ENCODE peak calls at places on chromosome 22, in five cellular contexts. One of them, this sample, is unnamed.

GRCh38 chr22:43235445-43236400 is 48.8 kb upstream of the TTLL12 start:
- DNase-seq in Calu3: no peak
- DNase-seq in endothelial cell: no peak
- DNase-seq in heart left ventricle: no peak
- DNase-seq in GM23338: no peak
- DNase-seq in this sample: no peak

GRCh38 chr22:30015846-30016245 is 64.4 kb upstream of the HORMAD2 start:
- DNase-seq in endothelial cell: no peak
- DNase-seq in heart left ventricle: no peak
- DNase-seq in Calu3: no peak
- DNase-seq in GM23338: no peak
- DNase-seq in this sample: no peak

GRCh38 chr22:40953446-40953845 is 2.3 kb downstream of the RBX1 start:
- DNase-seq in heart left ventricle: no peak
- DNase-seq in Calu3: no peak
- DNase-seq in GM23338: no peak
- DNase-seq in endothelial cell: no peak
- DNase-seq in this sample: no peak

GRCh38 chr22:36419177-36419911 is 31.6 kb upstream of the MYH9 start:
- DNase-seq in endothelial cell: no peak
- DNase-seq in Calu3: no peak
- DNase-seq in heart left ventricle: peak; percentile 54
- DNase-seq in GM23338: peak; percentile 38
- DNase-seq in this sample: no peak

GRCh38 chr22:42684462-42685195 is 35.4 kb upstream of the CYB5R3 start:
- DNase-seq in Calu3: no peak
- DNase-seq in heart left ventricle: no peak
- DNase-seq in endothelial cell: no peak
- DNase-seq in GM23338: no peak
- DNase-seq in this sample: no peak

GRCh38 chr22:31296258-31296657 is 4.0 kb upstream of the PIK3IP1 start:
- DNase-seq in heart left ventricle: no peak
- DNase-seq in endothelial cell: no peak
- DNase-seq in Calu3: no peak
- DNase-seq in GM23338: no peak
- DNase-seq in this sample: no peak

GRCh38 chr22:22513619-22514018 is 5.1 kb upstream of the ZNF280B start:
- DNase-seq in Calu3: no peak
- DNase-seq in GM23338: no peak
- DNase-seq in endothelial cell: no peak
- DNase-seq in heart left ventricle: no peak
- DNase-seq in this sample: no peak

GRCh38 chr22:30033891-30034290 is 46.4 kb upstream of the HORMAD2 start:
- DNase-seq in heart left ventricle: no peak
- DNase-seq in GM23338: no peak
- DNase-seq in Calu3: no peak
- DNase-seq in endothelial cell: no peak
- DNase-seq in this sample: no peak

GRCh38 chr22:32327596-32328171 is 30.0 kb upstream of the RFPL3 start:
- DNase-seq in heart left ventricle: no peak
- DNase-seq in Calu3: no peak
- DNase-seq in endothelial cell: no peak
- DNase-seq in GM23338: no peak
- DNase-seq in this sample: no peak

GRCh38 chr22:30362632-30363281 is 6.0 kb downstream of the CCDC157 start:
- DNase-seq in Calu3: no peak
- DNase-seq in heart left ventricle: no peak
- DNase-seq in GM23338: peak; percentile 81
- DNase-seq in endothelial cell: no peak
- DNase-seq in this sample: no peak

GRCh38 chr22:32852346-32853251 is 51.1 kb downstream of the TIMP3 start:
- DNase-seq in GM23338: no peak
- DNase-seq in heart left ventricle: peak; percentile 70
- DNase-seq in endothelial cell: no peak
- DNase-seq in Calu3: no peak
- DNase-seq in this sample: no peak

GRCh38 chr22:42247596-42247995 is 22.9 kb downstream of the TCF20 start:
- DNase-seq in GM23338: no peak
- DNase-seq in heart left ventricle: no peak
- DNase-seq in endothelial cell: no peak
- DNase-seq in Calu3: no peak
- DNase-seq in this sample: no peak

DNA sequence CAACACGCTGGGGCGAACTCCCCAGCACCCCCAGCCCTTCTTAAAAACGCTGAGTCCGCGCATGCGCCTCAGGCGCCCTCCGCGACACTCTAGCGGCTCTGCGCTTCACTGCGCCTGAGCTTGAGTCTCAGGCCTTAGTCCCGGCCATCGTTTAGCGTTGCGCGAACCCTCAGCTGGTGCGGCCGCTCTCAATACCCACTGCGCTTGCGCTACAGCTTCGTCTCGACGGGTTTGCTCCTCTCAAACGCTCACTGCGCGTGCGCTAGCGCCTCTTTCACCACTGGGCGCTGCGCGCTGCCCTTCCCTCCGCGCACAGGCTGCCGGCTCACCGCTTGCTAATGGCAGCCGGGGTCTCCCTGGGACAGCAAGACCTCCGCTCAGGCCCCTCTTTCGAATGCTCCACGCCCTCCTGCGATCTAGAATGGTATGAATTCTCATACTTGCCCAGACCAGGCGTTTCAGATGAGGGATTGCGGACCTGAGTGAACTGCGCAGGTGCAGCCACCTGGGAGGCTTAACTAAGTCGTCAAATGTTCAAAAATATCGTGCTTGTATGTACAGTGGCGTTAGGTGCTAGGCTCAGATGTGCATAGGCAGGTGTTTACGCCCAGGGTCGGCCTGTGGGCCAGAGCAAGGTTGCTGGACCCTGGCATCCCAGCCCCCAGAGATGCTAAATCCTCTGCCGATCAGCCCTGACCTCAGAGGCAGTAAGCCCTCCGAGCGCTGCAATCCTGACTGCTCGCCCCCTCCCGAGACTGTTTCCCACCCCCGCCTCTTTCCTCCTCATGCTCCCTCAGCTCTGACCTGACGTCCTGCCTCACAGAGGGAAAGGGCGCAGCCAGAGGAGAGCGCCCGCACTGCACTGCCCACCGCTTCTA is at the start of gene SLC2A11:
- DNase-seq in endothelial cell: peak; percentile 95
- DNase-seq in Calu3: peak; percentile 94
- DNase-seq in heart left ventricle: peak; percentile 98
- DNase-seq in GM23338: peak; percentile 98
- DNase-seq in this sample: peak; percentile 93
- TF ChIP-seq CTCF in endothelial cell: no peak
- TF ChIP-seq CTCF in Calu3: peak; percentile 10
- TF ChIP-seq CTCF in heart left ventricle: peak; percentile 31
- TF ChIP-seq CTCF in GM23338: peak; percentile 20
- TF ChIP-seq CTCF in this sample: no peak

GRCh38 chr22:45318168-45318557 is 8.4 kb downstream of the FAM118A start:
- DNase-seq in GM23338: peak; percentile 72
- DNase-seq in Calu3: peak; percentile 56
- DNase-seq in endothelial cell: peak; percentile 40
- DNase-seq in heart left ventricle: peak; percentile 81
- DNase-seq in this sample: no peak
- TF ChIP-seq CTCF in GM23338: no peak
- TF ChIP-seq CTCF in Calu3: no peak
- TF ChIP-seq CTCF in endothelial cell: no peak
- TF ChIP-seq CTCF in heart left ventricle: no peak
- TF ChIP-seq CTCF in this sample: no peak

DNA sequence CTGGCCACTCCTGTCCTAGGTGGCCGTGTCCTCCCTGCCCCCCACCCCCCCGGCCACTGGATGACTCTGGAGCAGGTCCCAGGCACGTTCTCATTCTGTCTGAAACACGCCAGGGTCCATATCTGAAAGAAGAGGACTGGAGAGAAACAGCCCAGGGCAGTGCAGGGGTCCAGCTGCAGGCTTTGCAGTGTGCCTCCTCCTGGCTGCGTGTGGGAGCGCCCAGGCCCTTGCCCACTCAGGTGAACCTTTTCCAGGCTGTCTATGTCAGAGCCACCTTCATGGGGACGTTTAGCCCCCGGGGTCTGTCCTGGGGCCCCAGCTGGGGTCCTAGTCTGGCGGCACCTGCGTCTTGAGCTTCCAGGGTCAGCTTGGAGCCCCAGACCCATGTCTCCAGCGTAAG is 15.6 kb downstream of the GRAMD4 start:
- DNase-seq in Calu3: no peak
- DNase-seq in GM23338: peak; percentile 44
- DNase-seq in endothelial cell: no peak
- DNase-seq in heart left ventricle: no peak
- DNase-seq in this sample: no peak
- TF ChIP-seq CTCF in Calu3: no peak
- TF ChIP-seq CTCF in GM23338: peak; percentile 43
- TF ChIP-seq CTCF in endothelial cell: no peak
- TF ChIP-seq CTCF in heart left ventricle: no peak
- TF ChIP-seq CTCF in this sample: peak; percentile 38

GRCh38 chr22:50399751-50400331 is 56.7 kb downstream of the PPP6R2 start:
- DNase-seq in endothelial cell: peak; percentile 51
- DNase-seq in Calu3: peak; percentile 51
- DNase-seq in heart left ventricle: peak; percentile 37
- DNase-seq in GM23338: peak; percentile 70
- DNase-seq in this sample: no peak
- TF ChIP-seq CTCF in endothelial cell: no peak
- TF ChIP-seq CTCF in Calu3: no peak
- TF ChIP-seq CTCF in heart left ventricle: peak; percentile 28
- TF ChIP-seq CTCF in GM23338: peak; percentile 88
- TF ChIP-seq CTCF in this sample: peak; percentile 48

GRCh38 chr22:39176673-39177455 is 24.4 kb upstream of the CBX7 start:
- DNase-seq in GM23338: peak; percentile 33
- DNase-seq in endothelial cell: peak; percentile 11
- DNase-seq in Calu3: no peak
- DNase-seq in heart left ventricle: no peak
- DNase-seq in this sample: no peak

GRCh38 chr22:39176067-39176621 is 23.7 kb upstream of the CBX7 start:
- DNase-seq in GM23338: peak; percentile 92
- DNase-seq in Calu3: peak; percentile 79
- DNase-seq in heart left ventricle: peak; percentile 81
- DNase-seq in endothelial cell: peak; percentile 80
- DNase-seq in this sample: no peak

GRCh38 chr22:39174498-39175120 is 22.1 kb upstream of the CBX7 start:
- DNase-seq in Calu3: peak; percentile 86
- DNase-seq in GM23338: peak; percentile 100
- DNase-seq in endothelial cell: peak; percentile 100
- DNase-seq in heart left ventricle: peak; percentile 83
- DNase-seq in this sample: peak; percentile 91

GRCh38 chr22:39173787-39174497 is 21.5 kb upstream of the CBX7 start:
- DNase-seq in Calu3: no peak
- DNase-seq in endothelial cell: no peak
- DNase-seq in heart left ventricle: no peak
- DNase-seq in GM23338: no peak
- DNase-seq in this sample: no peak

GRCh38 chr22:39175127-39176066 is 22.9 kb upstream of the CBX7 start:
- DNase-seq in endothelial cell: peak; percentile 21
- DNase-seq in heart left ventricle: peak; percentile 23
- DNase-seq in GM23338: peak; percentile 57
- DNase-seq in Calu3: peak; percentile 44
- DNase-seq in this sample: no peak
- TF ChIP-seq CTCF in endothelial cell: no peak
- TF ChIP-seq CTCF in heart left ventricle: no peak
- TF ChIP-seq CTCF in GM23338: no peak
- TF ChIP-seq CTCF in Calu3: no peak
- TF ChIP-seq CTCF in this sample: no peak

GRCh38 chr22:38270091-38270972 is 2.5 kb downstream of the TMEM184B start:
- DNase-seq in GM23338: no peak
- DNase-seq in endothelial cell: no peak
- DNase-seq in Calu3: no peak
- DNase-seq in heart left ventricle: no peak
- DNase-seq in this sample: no peak

GRCh38 chr22:38273135-38273761 is 438 bp upstream of the TMEM184B start:
- DNase-seq in GM23338: no peak
- DNase-seq in heart left ventricle: no peak
- DNase-seq in Calu3: no peak
- DNase-seq in endothelial cell: no peak
- DNase-seq in this sample: no peak

GRCh38 chr22:38271927-38272372 is 860 bp downstream of the TMEM184B start:
- DNase-seq in GM23338: peak; percentile 75
- DNase-seq in heart left ventricle: no peak
- DNase-seq in Calu3: peak; percentile 51
- DNase-seq in endothelial cell: no peak
- DNase-seq in this sample: no peak

GRCh38 chr22:38271101-38271500 is 1.7 kb downstream of the TMEM184B start:
- DNase-seq in Calu3: no peak
- DNase-seq in endothelial cell: no peak
- DNase-seq in heart left ventricle: no peak
- DNase-seq in GM23338: no peak
- DNase-seq in this sample: no peak

DNA sequence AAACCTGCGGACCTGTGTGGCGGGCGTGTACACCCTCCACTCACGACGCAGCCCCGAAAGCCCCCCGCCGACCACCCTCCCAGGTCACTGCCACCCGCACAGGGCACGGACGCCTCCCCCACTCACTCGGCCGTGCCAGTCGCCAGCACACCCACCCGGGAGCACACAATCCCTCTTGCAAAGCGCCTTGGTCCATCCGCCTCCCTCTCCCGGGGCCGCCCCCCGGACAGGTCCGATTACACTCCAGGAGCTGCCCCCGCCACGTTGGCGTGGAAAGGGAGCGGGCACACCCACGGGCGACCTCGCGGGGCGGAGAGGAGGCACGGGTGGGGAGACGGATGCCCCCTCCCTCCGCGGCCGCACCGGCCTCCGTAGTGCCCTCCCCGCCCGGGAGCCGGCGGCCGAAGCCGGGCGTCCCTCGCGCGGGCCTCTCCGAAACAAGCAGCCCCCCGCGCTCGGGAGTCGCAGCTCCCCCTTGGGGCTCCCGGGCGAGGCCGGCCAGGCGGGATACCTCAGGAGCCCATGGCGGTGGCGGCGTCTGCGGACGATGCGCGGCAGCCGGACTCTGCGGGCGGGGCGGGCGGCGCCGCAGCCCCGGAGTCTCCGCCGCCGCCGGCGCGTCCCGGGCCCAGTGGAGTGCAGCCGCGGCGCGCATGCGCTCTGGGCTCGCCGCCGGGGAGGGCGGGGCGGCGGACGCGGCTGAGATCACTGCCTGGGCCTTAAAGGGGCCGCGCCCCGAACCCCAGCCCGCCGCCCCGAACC is at the start of gene TMEM184B:
- DNase-seq in heart left ventricle: peak; percentile 86
- DNase-seq in endothelial cell: peak; percentile 83
- DNase-seq in Calu3: peak; percentile 87
- DNase-seq in GM23338: peak; percentile 82
- DNase-seq in this sample: peak; percentile 68
- TF ChIP-seq CTCF in heart left ventricle: no peak
- TF ChIP-seq CTCF in endothelial cell: no peak
- TF ChIP-seq CTCF in Calu3: no peak
- TF ChIP-seq CTCF in GM23338: no peak
- TF ChIP-seq CTCF in this sample: no peak